ENCODE peak calls at places on chromosome 21, in seven cellular contexts. K is colonic mucosa, F is upper lobe of right lung, V is fibroblast of lung, D is AG04450, U is adipocyte, M is A549. H is an unnamed sample.

GRCh38 chr21:19864456-19864855 is 1133.8 kb upstream of the NCAM2 start:
- DNase-seq in K (no peak), F (no peak), V (no peak), D (no peak), U (no peak), M (no peak), H (no peak)

GRCh38 chr21:29403922-29404538 is 105.3 kb downstream of the BACH1 start:
- DNase-seq in K (no peak), F (peak; percentile 62), V (no peak), D (no peak), U (no peak), M (no peak), H (no peak)

GRCh38 chr21:27422435-27422834 is 455.5 kb upstream of the ADAMTS5 start:
- DNase-seq in K (no peak), F (no peak), V (peak; percentile 18), D (no peak), U (no peak), M (no peak), H (no peak)

GRCh38 chr21:38938343-38938742 is 132.6 kb downstream of the ETS2 start:
- DNase-seq in K (no peak), F (no peak), V (no peak), D (no peak), U (no peak), M (no peak), H (peak; percentile 8)

GRCh38 chr21:17802568-17802967 is 16.6 kb downstream of the C21orf91 start:
- DNase-seq in K (no peak), F (no peak), V (peak; percentile 74), D (peak; percentile 16), U (peak; percentile 15), M (no peak), H (no peak)

GRCh38 chr21:16419188-16419874 is 689.5 kb downstream of the USP25 start:
- DNase-seq in K (peak; percentile 30), F (peak; percentile 67), V (peak; percentile 98), D (peak; percentile 63), U (peak; percentile 61), M (no peak), H (no peak)

GRCh38 chr21:43609501-43610340 is 49.6 kb downstream of the HSF2BP start:
- DNase-seq in K (peak; percentile 82), F (no peak), V (peak; percentile 82), D (no peak), U (peak; percentile 62), M (no peak), H (no peak)

GRCh38 chr21:26096494-26096893 is 74.1 kb downstream of the APP start:
- DNase-seq in K (no peak), F (no peak), V (no peak), D (no peak), U (no peak), M (no peak), H (no peak)

GRCh38 chr21:29696947-29697346 is 242.8 kb downstream of the GRIK1 start:
- DNase-seq in K (no peak), F (no peak), V (peak; percentile 8), D (no peak), U (no peak), M (no peak), H (no peak)

GRCh38 chr21:44263768-44264167 is 2.1 kb upstream of the DNMT3L start:
- DNase-seq in K (no peak), F (no peak), V (no peak), D (no peak), U (no peak), M (no peak), H (no peak)

GRCh38 chr21:37450385-37451044 is 83.9 kb downstream of the DYRK1A start:
- DNase-seq in K (no peak), F (no peak), V (peak; percentile 73), D (no peak), U (no peak), M (no peak), H (no peak)

GRCh38 chr21:18417361-18417760 is 13.8 kb upstream of the TMPRSS15 start:
- DNase-seq in K (no peak), F (no peak), V (no peak), D (no peak), U (no peak), M (no peak), H (no peak)

GRCh38 chr21:38831526-38832467 is 26.1 kb downstream of the ETS2 start:
- DNase-seq in K (peak; percentile 77), F (no peak), V (peak; percentile 94), D (peak; percentile 95), U (peak; percentile 97), M (no peak), H (peak; percentile 56)

GRCh38 chr21:15741510-15741909 is 11.7 kb downstream of the USP25 start:
- DNase-seq in K (no peak), F (no peak), V (peak; percentile 79), D (no peak), U (no peak), M (no peak), H (no peak)

GRCh38 chr21:16473965-16474364 is 744.2 kb downstream of the USP25 start:
- DNase-seq in K (no peak), F (no peak), V (peak; percentile 89), D (no peak), U (peak; percentile 1), M (no peak), H (no peak)

GRCh38 chr21:39030127-39030884 is 152.9 kb downstream of the PSMG1 start:
- DNase-seq in K (no peak), F (no peak), V (no peak), D (no peak), U (no peak), M (no peak), H (no peak)

GRCh38 chr21:44925027-44925755 is 4.5 kb upstream of the ITGB2 start:
- DNase-seq in K (no peak), F (no peak), V (peak; percentile 47), D (no peak), U (peak; percentile 71), M (no peak), H (no peak)

GRCh38 chr21:30680586-30680985 is 37.9 kb downstream of the KRTAP20-3 start:
- DNase-seq in K (no peak), F (no peak), V (no peak), D (no peak), U (no peak), M (no peak), H (no peak)

GRCh38 chr21:39103689-39104088 is 79.6 kb downstream of the PSMG1 start:
- DNase-seq in K (no peak), F (no peak), V (no peak), D (no peak), U (peak; percentile 28), M (no peak), H (no peak)

GRCh38 chr21:42414928-42415769 is 11.4 kb downstream of the UBASH3A start:
- DNase-seq in K (no peak), F (peak; percentile 59), V (peak; percentile 79), D (no peak), U (peak; percentile 8), M (peak; percentile 74), H (peak; percentile 94)
- H3K4me3 ChIP-seq in K (no peak overlapping the region), F (no peak overlapping the region), V (no peak overlapping the region), D (no peak overlapping the region), U (no peak overlapping the region), M (no peak overlapping the region), H (peak overlapping the region; percentile 21)

GRCh38 chr21:46092811-46093667 is 4.9 kb upstream of the COL6A2 start:
- DNase-seq in K (no peak), F (peak; percentile 59), V (no peak), D (no peak), U (no peak), M (no peak), H (no peak)

GRCh38 chr21:46093668-46094400 is 4.1 kb upstream of the COL6A2 start:
- DNase-seq in K (no peak), F (peak; percentile 44), V (no peak), D (no peak), U (no peak), M (no peak), H (no peak)

GRCh38 chr21:46091631-46092025 is 6.3 kb upstream of the COL6A2 start:
- DNase-seq in K (no peak), F (peak; percentile 23), V (no peak), D (no peak), U (no peak), M (no peak), H (no peak)

GRCh38 chr21:46091118-46091517 is 6.8 kb upstream of the COL6A2 start:
- DNase-seq in K (no peak), F (no peak), V (no peak), D (no peak), U (no peak), M (no peak), H (no peak)

GRCh38 chr21:46092026-46092764 is 5.7 kb upstream of the COL6A2 start:
- DNase-seq in K (peak; percentile 49), F (peak; percentile 56), V (peak; percentile 99), D (peak; percentile 96), U (peak; percentile 97), M (no peak), H (no peak)
- H3K4me3 ChIP-seq in K (no peak overlapping the region), F (peak overlapping the region; percentile 10), V (peak overlapping the region; percentile 19), D (peak overlapping the region; percentile 54), U (peak overlapping the region; percentile 72), M (no peak overlapping the region), H (no peak overlapping the region)

DNA sequence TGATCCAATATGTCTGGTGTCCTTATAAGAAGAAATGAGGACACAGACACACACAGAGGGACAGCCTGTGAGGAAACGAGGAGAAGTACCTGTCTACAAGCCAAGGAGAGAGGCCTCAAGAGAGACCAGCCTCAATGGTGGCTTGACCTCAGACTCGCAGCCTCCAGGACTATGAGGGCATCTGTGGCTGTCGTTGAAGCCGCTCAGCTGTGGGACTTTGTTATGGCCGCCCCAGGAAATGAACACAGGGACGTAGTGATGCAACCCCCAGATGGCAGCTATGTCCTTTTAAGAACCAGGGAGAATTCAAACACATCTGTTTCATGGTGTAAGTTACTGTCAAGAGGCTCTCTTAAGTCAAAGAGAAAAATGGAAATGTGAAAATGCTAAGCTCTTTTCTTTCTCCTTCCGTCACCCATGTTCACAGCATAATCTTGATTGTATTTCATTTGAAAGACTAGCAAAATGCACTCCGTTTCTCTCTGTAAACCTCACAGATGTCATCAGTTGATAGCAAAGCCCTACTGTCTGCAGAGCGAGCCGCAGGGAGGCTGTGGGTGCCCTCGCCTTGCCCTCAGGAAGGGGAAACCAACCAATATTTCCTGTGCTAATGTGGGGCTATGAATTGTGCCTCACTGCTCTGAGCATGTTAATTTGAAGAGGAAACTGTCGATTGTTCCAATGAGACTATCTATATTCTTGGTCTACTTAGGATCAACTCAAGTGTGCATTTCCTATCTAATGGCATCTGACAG is 21.3 kb downstream of the UBASH3A start:
- DNase-seq in K (no peak), F (no peak), V (no peak), D (no peak), U (no peak), M (no peak), H (peak; percentile 76)
- H3K4me3 ChIP-seq in K (no peak overlapping the region), F (no peak overlapping the region), V (no peak overlapping the region), D (no peak overlapping the region), U (no peak overlapping the region), M (no peak overlapping the region), H (no peak overlapping the region)

DNA sequence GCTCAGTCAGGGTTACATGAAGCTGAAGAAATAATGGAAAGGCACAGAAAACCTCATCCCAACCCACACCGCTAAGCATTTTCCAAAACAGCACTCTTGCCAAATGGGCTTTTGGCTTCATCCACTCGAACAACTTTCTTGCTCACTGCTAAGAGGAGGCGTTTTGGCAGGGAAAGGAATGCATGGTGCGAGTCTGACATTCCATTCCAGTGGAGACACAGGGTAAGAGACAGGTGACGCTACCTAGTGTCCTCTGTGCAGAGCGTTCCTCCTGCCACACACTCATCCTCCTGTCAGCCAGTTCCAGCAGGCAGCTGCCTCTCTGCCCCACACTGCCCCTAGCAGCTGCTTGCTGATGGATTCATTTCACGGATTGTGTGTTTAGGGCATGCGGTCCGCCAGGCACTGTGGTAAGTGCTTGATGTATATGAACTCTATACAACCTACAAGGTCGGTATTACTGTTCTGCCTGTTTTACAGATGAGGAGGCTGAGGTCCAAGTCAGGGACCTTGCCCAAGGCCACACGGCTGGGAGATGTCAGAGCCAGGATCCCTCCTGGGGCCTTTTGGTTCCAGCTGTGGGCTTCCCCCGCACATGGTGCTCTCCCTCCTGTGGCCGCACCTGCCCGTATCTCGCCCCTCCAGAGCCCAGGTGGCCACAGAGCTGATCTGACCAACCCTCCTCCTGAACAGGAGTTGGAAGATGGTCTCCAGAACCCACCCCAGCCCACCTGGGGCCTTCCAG is 25.7 kb upstream of the BACE2 start:
- DNase-seq in K (no peak), F (no peak), V (peak; percentile 97), D (peak; percentile 6), U (peak; percentile 52), M (peak; percentile 12), H (no peak)
- H3K4me3 ChIP-seq in K (no peak overlapping the region), F (no peak overlapping the region), V (no peak overlapping the region), D (no peak overlapping the region), U (no peak overlapping the region), M (no peak overlapping the region), H (no peak overlapping the region)

H was measured in GM12865.